ENCODE peak calls at places on chromosomes 11 and 22, in four cellular contexts. X is GM23338, A is IMR-90, U is A549. S is an unnamed sample.
A peak's percentile ranks its signal among the peaks of the same experiment; 100 is the strongest.

GRCh38 chr11:69513196-69513595 is 31.7 kb downstream of the LINC01488 start:
- DNase-seq in A (no peak), U (no peak), X (no peak), S (no peak)

GRCh38 chr11:44950625-44951472 is at the start of gene TP53I11:
- DNase-seq in U (peak; percentile 78), A (peak; percentile 60), X (no peak), S (peak; percentile 81)

GRCh38 chr11:87353904-87354303 is 316.2 kb downstream of the TMEM135 start:
- DNase-seq in U (no peak), X (no peak), A (no peak), S (no peak)

GRCh38 chr22:36192601-36193000 is 9.0 kb downstream of the APOL4 start:
- DNase-seq in A (no peak), X (no peak), U (no peak), S (no peak)

GRCh38 chr11:35579557-35580396 is 38.5 kb upstream of the FJX1 start:
- DNase-seq in X (no peak), A (peak; percentile 99), U (peak; percentile 82), S (peak; percentile 94)

GRCh38 chr11:113806403-113806802 is 26.8 kb downstream of the CLDN25 start:
- DNase-seq in A (peak; percentile 7), U (peak; percentile 35), X (peak; percentile 85), S (peak; percentile 30)

GRCh38 chr11:32118025-32118974 is 27.4 kb downstream of the RCN1 start:
- DNase-seq in X (no peak), U (peak; percentile 24), A (peak; percentile 80), S (peak; percentile 70)

GRCh38 chr11:82732348-82732733 is 1.3 kb downstream of the FAM181B start:
- DNase-seq in U (no peak), X (peak; percentile 68), A (no peak), S (no peak)

GRCh38 chr11:42329930-42330555 is 870.6 kb upstream of the LRRC4C start:
- DNase-seq in X (no peak), A (no peak), U (no peak), S (no peak)

GRCh38 chr11:46049325-46049860 is 71.9 kb downstream of the PHF21A start:
- DNase-seq in A (no peak), U (no peak), X (no peak), S (no peak)

GRCh38 chr11:126991596-126991995 is 9.0 kb downstream of the KIRREL3 start:
- DNase-seq in A (peak; percentile 80), U (peak; percentile 51), X (no peak), S (peak; percentile 29)

GRCh38 chr11:801097-801780 is 3.2 kb upstream of the SLC25A22 start:
- DNase-seq in U (no peak), A (no peak), X (no peak), S (no peak)

GRCh38 chr11:117828641-117829368 is 4.3 kb upstream of the FXYD2 start:
- DNase-seq in A (peak; percentile 76), X (no peak), U (peak; percentile 29), S (peak; percentile 91)

GRCh38 chr11:70332567-70332966 is 62.1 kb downstream of the PPFIA1 start:
- DNase-seq in U (no peak), A (no peak), X (no peak), S (no peak)

GRCh38 chr11:108223449-108224149 is 732 bp downstream of the ATM start:
- DNase-seq in X (no peak), U (no peak), A (peak; percentile 22), S (no peak)

GRCh38 chr11:43644626-43645299 is 35.8 kb upstream of the HSD17B12 start:
- DNase-seq in U (no peak), A (peak; percentile 3), X (no peak), S (peak; percentile 36)

GRCh38 chr11:107591446-107592236 is 694 bp downstream of the ELMOD1 start:
- DNase-seq in U (no peak), X (peak; percentile 62), A (no peak), S (peak; percentile 36)

GRCh38 chr11:94513091-94513490 is 830 bp downstream of the C11orf97 start:
- DNase-seq in X (no peak), A (no peak), U (no peak), S (no peak)

GRCh38 chr11:122556605-122557004 is 98.9 kb upstream of the UBASH3B start:
- DNase-seq in A (no peak), X (peak; percentile 74), U (no peak), S (no peak)

GRCh38 chr11:2561283-2562180 is 116.7 kb downstream of the KCNQ1 start:
- DNase-seq in A (no peak), X (no peak), U (no peak), S (no peak)

GRCh38 chr11:63573881-63574855 is 11.0 kb upstream of the PLAAT2 start:
- DNase-seq in A (peak; percentile 85), X (no peak), U (peak; percentile 59), S (peak; percentile 82)
- H3K4me2 ChIP-seq in A (peak overlapping the region; percentile 74), X (no peak overlapping the region), U (peak overlapping the region; percentile 58), S (no peak overlapping the region)

GRCh38 chr22:19984201-19984753 is 32.3 kb downstream of the ARVCF start:
- DNase-seq in A (peak; percentile 79), U (peak; percentile 43), X (no peak), S (peak; percentile 78)
- H3K4me2 ChIP-seq in A (no peak overlapping the region), U (peak overlapping the region; percentile 34), X (no peak overlapping the region), S (peak overlapping the region; percentile 25)

DNA sequence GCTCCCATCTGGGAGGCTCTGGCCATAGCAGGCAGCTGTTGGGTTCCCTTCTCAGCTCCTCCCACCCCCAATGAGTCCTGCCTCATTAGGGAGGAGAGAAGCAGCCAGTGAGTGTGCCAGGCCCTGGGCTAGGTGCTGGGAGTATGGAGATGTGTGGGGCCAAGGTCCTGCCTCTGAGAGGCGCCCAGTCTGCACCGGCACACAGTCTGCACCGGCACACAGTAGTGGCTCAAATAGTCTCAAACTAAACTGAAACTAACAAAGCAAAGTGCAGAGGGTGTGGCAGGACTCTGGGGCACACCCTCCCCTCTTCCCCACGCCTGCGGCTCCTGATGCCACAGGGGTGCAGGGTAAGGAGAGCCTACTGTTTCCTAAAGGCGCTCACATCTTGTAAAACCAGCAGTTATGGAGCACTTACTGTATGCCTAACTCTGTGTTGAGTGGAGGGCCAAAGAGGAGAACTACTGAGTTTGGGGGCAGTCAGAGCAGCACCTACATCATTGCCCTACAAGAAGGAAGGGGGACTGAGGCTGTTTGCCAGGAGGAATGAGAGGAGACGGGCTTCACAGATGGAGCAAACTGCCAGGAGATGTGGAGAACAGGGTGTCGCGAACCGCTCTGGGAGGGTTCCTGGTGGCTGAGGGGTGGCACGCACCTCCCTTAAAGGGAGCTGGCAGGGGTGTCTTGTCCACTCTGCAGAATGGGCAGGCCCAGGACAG is 959 bp upstream of the SH3BP1 start:
- DNase-seq in X (no peak), U (no peak), A (no peak), S (no peak)
- H3K4me2 ChIP-seq in X (peak overlapping the region; percentile 97), U (peak overlapping the region; percentile 82), A (peak overlapping the region; percentile 62), S (peak overlapping the region; percentile 74)

GRCh38 chr11:8025816-8026215 is 38.7 kb downstream of the EIF3F start:
- DNase-seq in U (no peak), A (peak; percentile 76), X (no peak), S (peak; percentile 43)

GRCh38 chr11:8025123-8025522 is 38.0 kb downstream of the EIF3F start:
- DNase-seq in A (peak; percentile 46), X (no peak), U (no peak), S (peak; percentile 23)

GRCh38 chr11:8022876-8023275 is 35.7 kb downstream of the EIF3F start:
- DNase-seq in A (no peak), X (no peak), U (no peak), S (no peak)

GRCh38 chr11:8021920-8022319 is 34.8 kb downstream of the EIF3F start:
- DNase-seq in A (no peak), X (no peak), U (no peak), S (no peak)

DNA sequence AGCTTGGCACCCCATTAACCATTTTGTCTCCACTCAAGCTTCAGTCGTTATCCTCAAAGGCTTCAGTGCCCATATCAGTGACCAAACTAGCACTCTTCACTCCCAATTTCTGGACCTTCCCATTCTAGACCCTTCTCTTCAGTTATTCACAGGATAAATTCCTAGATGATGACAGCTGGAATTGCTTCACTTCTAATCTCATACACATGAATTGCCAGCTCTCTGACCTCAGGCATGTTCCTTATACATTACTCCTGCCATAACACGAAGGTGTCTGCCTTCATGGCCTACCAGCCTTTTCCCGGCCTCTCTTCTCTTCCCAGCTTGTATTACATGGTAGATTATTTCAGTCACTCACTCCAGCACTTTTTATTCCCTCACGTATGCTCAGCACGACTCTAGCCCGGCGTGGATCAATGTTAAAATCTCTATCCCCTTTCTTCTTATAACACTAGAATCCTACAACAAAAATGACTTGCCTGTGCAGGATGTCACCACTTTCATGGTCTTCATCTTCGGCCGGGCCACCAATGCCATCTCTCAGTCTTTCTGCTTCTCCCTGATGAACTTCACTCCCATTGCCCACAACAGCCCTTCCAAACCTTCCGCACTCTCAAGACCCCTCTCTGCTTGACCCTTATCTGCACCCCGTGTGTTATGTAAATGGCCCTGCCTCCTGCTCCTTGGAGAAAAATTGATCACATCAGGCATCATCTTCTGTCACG is 36.9 kb downstream of the EIF3F start:
- DNase-seq in U (no peak), X (no peak), A (peak; percentile 54), S (no peak)
- H3K4me2 ChIP-seq in U (no peak overlapping the region), X (no peak overlapping the region), A (no peak overlapping the region), S (no peak overlapping the region)

GRCh38 chr11:24637520-24637919 is 140.7 kb downstream of the LUZP2 start:
- DNase-seq in U (no peak), X (peak; percentile 12), A (no peak), S (no peak)

GRCh38 chr11:24635588-24636290 is 138.9 kb downstream of the LUZP2 start:
- DNase-seq in X (peak; percentile 13), A (peak; percentile 44), U (no peak), S (peak; percentile 6)

GRCh38 chr11:24636291-24636629 is 139.4 kb downstream of the LUZP2 start:
- DNase-seq in A (no peak), X (no peak), U (no peak), S (no peak)

GRCh38 chr11:24634606-24635160 is 137.8 kb downstream of the LUZP2 start:
- DNase-seq in A (no peak), X (no peak), U (no peak), S (no peak)
- H3K4me2 ChIP-seq in A (no peak overlapping the region), X (no peak overlapping the region), U (no peak overlapping the region), S (no peak overlapping the region)

DNA sequence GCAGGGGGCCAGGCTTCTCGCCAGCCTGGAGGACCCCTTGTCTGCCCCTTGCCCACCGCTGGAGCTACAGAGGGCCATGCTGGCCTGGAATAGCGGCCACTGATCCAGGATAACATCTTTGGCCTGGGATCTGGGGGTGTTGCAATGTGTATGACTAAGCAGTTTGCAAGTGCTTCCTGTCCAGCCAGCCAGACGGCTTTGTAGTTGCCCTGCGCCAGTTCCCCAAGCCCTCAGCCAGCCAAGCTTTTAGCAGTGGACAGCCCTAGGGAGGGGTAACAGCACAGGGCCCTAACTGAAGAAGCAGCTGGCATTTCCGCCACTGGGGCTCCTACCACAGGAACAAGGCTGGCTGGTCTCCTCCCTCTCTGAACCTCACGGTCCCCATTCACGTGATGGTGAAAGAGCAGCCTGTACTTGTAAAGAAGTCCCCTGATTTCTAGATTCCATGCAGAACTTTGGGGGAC is 32.1 kb downstream of the UQCR10 start:
- DNase-seq in A (peak; percentile 94), U (peak; percentile 87), X (no peak), S (peak; percentile 98)
- H3K4me2 ChIP-seq in A (peak overlapping the region; percentile 8), U (peak overlapping the region; percentile 66), X (no peak overlapping the region), S (no peak overlapping the region)